ENCODE peak calls at places on chromosomes 3 and 15, in four cellular contexts. C, A, E and G are unnamed samples.
A peak's percentile ranks its signal among the peaks of the same experiment; 100 is the strongest.

GRCh38 chr3:101519685-101520365 is 6.8 kb upstream of the SENP7 start:
- DNase-seq in C (no peak), A (no peak), E (no peak), G (no peak)

GRCh38 chr3:115562636-115563267 is 60.6 kb upstream of the GAP43 start:
- DNase-seq in C (no peak), A (no peak), E (no peak), G (no peak)

GRCh38 chr3:134803652-134804051 is 8.6 kb downstream of the EPHB1 start:
- DNase-seq in C (peak; percentile 2), A (no peak), E (no peak), G (no peak)

GRCh38 chr3:177282028-177282655 is 84.9 kb upstream of the TBL1XR1 start:
- DNase-seq in C (peak; percentile 59), A (no peak), E (no peak), G (no peak)

GRCh38 chr3:153595186-153595815 is 433.3 kb downstream of the RAP2B start:
- DNase-seq in C (no peak), A (no peak), E (no peak), G (no peak)

GRCh38 chr15:52011711-52012144 is 7.3 kb upstream of the MAPK6 start:
- DNase-seq in C (no peak), A (no peak), E (no peak), G (no peak)

GRCh38 chr3:113151475-113152031 is 59.8 kb upstream of the BOC start:
- DNase-seq in C (no peak), A (no peak), E (no peak), G (peak; percentile 48)

GRCh38 chr3:50674349-50675178 is at the start of gene DOCK3:
- DNase-seq in C (peak; percentile 40), A (no peak), E (peak; percentile 67), G (peak; percentile 64)

GRCh38 chr3:99172736-99173657 is 271.5 kb upstream of the DCBLD2 start:
- DNase-seq in C (peak; percentile 44), A (peak; percentile 59), E (no peak), G (peak; percentile 62)

GRCh38 chr15:78082106-78082742 is 4.7 kb upstream of the TBC1D2B start:
- DNase-seq in C (peak; percentile 57), A (no peak), E (no peak), G (no peak)

GRCh38 chr3:197041875-197042488 is 12.4 kb upstream of the MELTF start:
- DNase-seq in C (no peak), A (no peak), E (no peak), G (no peak)

GRCh38 chr3:80929576-80929975 is 831.9 kb downstream of the GBE1 start:
- DNase-seq in C (no peak), A (no peak), E (no peak), G (no peak)

GRCh38 chr3:133897547-133897946 is 1.9 kb upstream of the RAB6B start:
- DNase-seq in C (no peak), A (no peak), E (no peak), G (no peak)

GRCh38 chr15:90414408-90415028 is 26.5 kb downstream of the IQGAP1 start:
- DNase-seq in C (no peak), A (no peak), E (no peak), G (no peak)

GRCh38 chr3:137764001-137764433 is at the start of gene SOX14:
- DNase-seq in C (peak; percentile 57), A (peak; percentile 45), E (no peak), G (peak; percentile 28)

DNA sequence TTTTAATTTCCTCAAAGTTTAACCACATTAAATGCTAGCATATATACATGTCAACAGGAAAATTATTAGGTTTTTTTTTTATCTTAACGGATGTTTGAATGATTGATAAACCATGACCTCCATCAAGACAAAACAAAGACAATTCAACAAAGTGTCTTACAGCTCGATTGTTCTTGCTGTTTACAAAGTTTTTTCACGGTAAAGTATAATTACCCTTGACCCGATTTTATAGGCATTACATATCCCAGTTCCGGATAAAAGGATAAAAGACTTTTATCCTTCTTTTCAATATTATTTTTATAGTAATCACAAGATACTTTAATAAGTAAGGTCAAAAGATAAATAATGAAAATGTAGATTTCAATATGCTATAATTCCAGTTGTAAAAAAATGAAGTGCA is 96.9 kb downstream of the RORA start:
- DNase-seq in C (no peak), A (no peak), E (no peak), G (no peak)
- H3K4me3 ChIP-seq in C (no peak overlapping the region), A (no peak overlapping the region), E (no peak overlapping the region), G (no peak overlapping the region)

GRCh38 chr3:151382671-151383070 is 1.9 kb downstream of the P2RY12 start:
- DNase-seq in C (peak; percentile 20), A (no peak), E (no peak), G (no peak)
- H3K4me3 ChIP-seq in C (no peak overlapping the region), A (no peak overlapping the region), E (no peak overlapping the region), G (no peak overlapping the region)

GRCh38 chr3:126200534-126200933 is 20.1 kb upstream of the ALDH1L1 start:
- DNase-seq in C (no peak), A (no peak), E (no peak), G (no peak)

GRCh38 chr3:126201168-126201567 is 20.8 kb upstream of the ALDH1L1 start:
- DNase-seq in C (no peak), A (no peak), E (no peak), G (no peak)

GRCh38 chr3:126199256-126199655 is 18.9 kb upstream of the ALDH1L1 start:
- DNase-seq in C (no peak), A (no peak), E (no peak), G (no peak)

GRCh38 chr3:126197343-126197742 is 17.0 kb upstream of the ALDH1L1 start:
- DNase-seq in C (no peak), A (no peak), E (no peak), G (no peak)

GRCh38 chr3:126197854-126198584 is 17.6 kb upstream of the ALDH1L1 start:
- DNase-seq in C (peak; percentile 70), A (peak; percentile 65), E (peak; percentile 51), G (peak; percentile 79)
- H3K4me3 ChIP-seq in C (no peak overlapping the region), A (no peak overlapping the region), E (no peak overlapping the region), G (no peak overlapping the region)

GRCh38 chr3:152290374-152290773 is 21.6 kb downstream of the MBNL1 start:
- DNase-seq in C (no peak), A (no peak), E (no peak), G (no peak)
- H3K4me3 ChIP-seq in C (no peak overlapping the region), A (no peak overlapping the region), E (no peak overlapping the region), G (no peak overlapping the region)

DNA sequence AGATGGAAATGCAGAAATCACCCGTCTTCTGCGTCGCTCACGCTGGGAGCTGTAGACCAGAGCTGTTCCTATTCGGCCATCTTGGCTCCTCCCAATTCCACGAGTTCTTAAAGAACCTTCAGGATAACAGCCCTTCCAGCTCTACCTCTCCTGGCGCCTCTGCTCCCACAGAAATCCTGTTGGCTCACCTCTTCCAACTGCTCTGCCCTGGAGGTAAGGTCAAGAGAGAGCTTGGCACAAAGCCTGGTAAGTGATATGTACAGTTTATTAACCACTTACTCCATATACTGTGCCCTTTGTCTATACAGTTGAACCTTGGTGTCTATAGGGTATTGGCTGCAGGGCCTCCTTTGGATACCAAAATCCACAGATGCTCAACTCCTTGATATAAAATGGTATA is 17.8 kb upstream of the FGF12 start:
- DNase-seq in C (no peak), A (no peak), E (no peak), G (no peak)
- H3K4me3 ChIP-seq in C (no peak overlapping the region), A (no peak overlapping the region), E (no peak overlapping the region), G (no peak overlapping the region)